ENCODE peak calls at places on chromosomes 4 and X, in eight cellular contexts. One of them, this sample, is unnamed.

GRCh38 chr4:130510661-130511060 is 1414.7 kb downstream of the C4orf33 start:
- DNase-seq in AG09309: no peak
- DNase-seq in lung: no peak
- DNase-seq in ascending aorta: no peak
- DNase-seq in MM.1S: no peak
- DNase-seq in fibroblast of pulmonary artery: no peak
- DNase-seq in AG04449: no peak
- DNase-seq in HFF-Myc: no peak
- DNase-seq in this sample: no peak

GRCh38 chrX:19571708-19572107 is 56.4 kb upstream of the MAP3K15 start:
- DNase-seq in HFF-Myc: no peak
- DNase-seq in lung: no peak
- DNase-seq in MM.1S: peak
- DNase-seq in AG04449: no peak
- DNase-seq in ascending aorta: no peak
- DNase-seq in AG09309: no peak
- DNase-seq in fibroblast of pulmonary artery: no peak
- DNase-seq in this sample: no peak

GRCh38 chrX:431032-431431 is 44.3 kb upstream of the PPP2R3B start:
- DNase-seq in fibroblast of pulmonary artery: peak
- DNase-seq in HFF-Myc: no peak
- DNase-seq in AG04449: no peak
- DNase-seq in MM.1S: no peak
- DNase-seq in ascending aorta: no peak
- DNase-seq in lung: no peak
- DNase-seq in AG09309: no peak
- DNase-seq in this sample: no peak

GRCh38 chr4:89253306-89253705 is 54.3 kb downstream of the GPRIN3 start:
- DNase-seq in AG09309: no peak
- DNase-seq in lung: no peak
- DNase-seq in ascending aorta: no peak
- DNase-seq in MM.1S: peak
- DNase-seq in fibroblast of pulmonary artery: no peak
- DNase-seq in AG04449: no peak
- DNase-seq in HFF-Myc: no peak
- DNase-seq in this sample: no peak

GRCh38 chr4:175961604-175962003 is 104.0 kb upstream of the WDR17 start:
- DNase-seq in AG04449: no peak
- DNase-seq in fibroblast of pulmonary artery: no peak
- DNase-seq in HFF-Myc: no peak
- DNase-seq in ascending aorta: no peak
- DNase-seq in AG09309: no peak
- DNase-seq in lung: no peak
- DNase-seq in MM.1S: no peak
- DNase-seq in this sample: no peak

GRCh38 chr4:113073614-113074013 is 24.2 kb downstream of the ANK2 start:
- DNase-seq in AG04449: no peak
- DNase-seq in fibroblast of pulmonary artery: no peak
- DNase-seq in MM.1S: no peak
- DNase-seq in AG09309: no peak
- DNase-seq in ascending aorta: no peak
- DNase-seq in HFF-Myc: no peak
- DNase-seq in lung: no peak
- DNase-seq in this sample: no peak

GRCh38 chr4:6727943-6728250 is 11.9 kb downstream of the BLOC1S4 start:
- DNase-seq in lung: no peak
- DNase-seq in AG09309: no peak
- DNase-seq in fibroblast of pulmonary artery: no peak
- DNase-seq in AG04449: no peak
- DNase-seq in ascending aorta: no peak
- DNase-seq in HFF-Myc: no peak
- DNase-seq in MM.1S: no peak
- DNase-seq in this sample: no peak

GRCh38 chr4:159273126-159273438 is 170.2 kb downstream of the RAPGEF2 start:
- DNase-seq in AG04449: no peak
- DNase-seq in fibroblast of pulmonary artery: peak
- DNase-seq in MM.1S: no peak
- DNase-seq in lung: no peak
- DNase-seq in AG09309: no peak
- DNase-seq in ascending aorta: no peak
- DNase-seq in HFF-Myc: no peak
- DNase-seq in this sample: no peak

GRCh38 chrX:119552508-119552907 is 12.7 kb downstream of the STEEP1 start:
- DNase-seq in fibroblast of pulmonary artery: peak
- DNase-seq in HFF-Myc: no peak
- DNase-seq in AG09309: no peak
- DNase-seq in lung: no peak
- DNase-seq in AG04449: no peak
- DNase-seq in MM.1S: no peak
- DNase-seq in ascending aorta: no peak
- DNase-seq in this sample: no peak

GRCh38 chr4:109754093-109754857 is 24.4 kb upstream of the PLA2G12A start:
- DNase-seq in MM.1S: no peak
- DNase-seq in HFF-Myc: no peak
- DNase-seq in AG04449: no peak
- DNase-seq in AG09309: no peak
- DNase-seq in ascending aorta: no peak
- DNase-seq in fibroblast of pulmonary artery: no peak
- DNase-seq in lung: no peak
- DNase-seq in this sample: no peak

DNA sequence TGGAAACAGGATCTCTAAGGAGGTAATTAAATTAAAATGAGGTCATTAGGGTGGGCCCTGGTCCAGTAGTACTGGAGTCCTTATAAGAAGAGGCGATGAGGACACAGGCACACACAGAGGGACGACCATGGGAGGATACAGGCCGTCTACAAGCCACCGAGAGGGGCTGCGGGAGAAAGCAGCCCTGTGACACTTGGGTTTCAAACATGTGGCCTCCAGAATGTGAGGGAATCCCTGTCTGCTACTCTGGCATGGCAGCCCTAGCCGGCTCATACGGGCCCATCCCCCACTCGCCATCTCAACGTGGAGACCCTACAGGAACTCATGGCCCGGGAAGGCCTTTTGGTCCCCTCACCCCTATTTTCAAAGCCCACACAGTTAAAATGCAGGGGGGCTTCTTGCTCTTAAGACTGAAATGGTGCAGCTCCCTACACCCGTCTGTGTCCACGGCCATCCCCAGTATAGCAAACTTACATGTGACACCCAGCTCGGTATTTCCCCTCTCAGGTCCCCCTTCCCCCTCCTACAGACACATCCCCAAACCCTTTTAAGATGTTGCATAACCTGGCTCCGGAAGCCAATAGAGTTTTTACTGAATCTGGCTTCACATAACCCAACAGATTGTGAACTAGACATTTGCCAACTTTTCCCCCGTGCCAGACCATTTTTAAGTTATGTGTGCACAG is 124.1 kb upstream of the TBL1X start:
- DNase-seq in MM.1S: peak
- DNase-seq in fibroblast of pulmonary artery: peak
- DNase-seq in lung: peak
- DNase-seq in AG09309: no peak
- DNase-seq in ascending aorta: peak
- DNase-seq in AG04449: no peak
- DNase-seq in HFF-Myc: no peak
- DNase-seq in this sample: peak
- H3K4me3 ChIP-seq in MM.1S: peak
- H3K4me3 ChIP-seq in fibroblast of pulmonary artery: peak
- H3K4me3 ChIP-seq in lung: no peak
- H3K4me3 ChIP-seq in AG09309: no peak
- H3K4me3 ChIP-seq in ascending aorta: peak
- H3K4me3 ChIP-seq in AG04449: no peak
- H3K4me3 ChIP-seq in HFF-Myc: no peak
- H3K4me3 ChIP-seq in this sample: no peak

DNA sequence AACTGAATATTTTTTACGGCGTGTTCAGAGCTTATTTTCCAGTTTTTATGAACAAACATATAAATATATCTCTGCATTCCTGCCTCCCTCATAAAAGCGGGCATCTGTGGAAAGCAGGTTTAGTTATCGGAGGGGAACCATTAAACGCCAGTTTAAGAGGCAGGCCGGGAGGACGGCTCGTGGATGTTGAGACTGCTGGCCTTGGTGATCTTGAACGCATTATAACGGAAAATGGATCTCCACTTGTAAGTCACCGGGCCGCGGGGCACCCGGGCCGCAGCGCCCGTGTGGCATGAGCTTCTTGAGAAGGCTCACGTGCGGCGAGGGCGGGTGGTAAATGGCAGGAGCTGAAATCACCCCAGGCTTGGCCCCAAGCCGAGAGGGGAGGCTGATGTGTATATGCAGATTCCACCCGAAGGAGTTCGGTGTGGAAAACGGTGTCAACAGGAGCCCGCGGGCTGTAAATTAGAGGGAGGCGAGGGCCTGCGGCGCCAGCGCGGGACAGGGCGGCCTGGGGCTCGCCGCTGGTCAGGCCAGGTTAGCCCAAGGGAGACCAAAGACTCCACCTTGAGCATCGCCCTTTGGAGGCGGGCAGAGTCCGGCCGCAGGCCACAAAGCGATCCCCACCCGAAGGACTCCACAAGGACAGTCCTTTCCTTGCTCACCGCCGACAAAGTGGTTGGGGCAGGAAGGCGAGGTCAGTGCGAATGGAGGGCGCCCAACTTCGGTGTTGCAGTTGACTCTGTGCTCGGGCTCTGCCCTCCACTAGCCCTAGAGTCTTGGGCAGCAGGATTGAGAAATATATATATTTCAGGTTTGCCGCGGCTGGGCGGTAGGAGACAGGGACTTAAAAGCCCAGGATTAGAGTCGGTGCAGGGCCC is 1.3 kb upstream of the HAND2 start:
- DNase-seq in ascending aorta: no peak
- DNase-seq in fibroblast of pulmonary artery: peak
- DNase-seq in HFF-Myc: no peak
- DNase-seq in lung: no peak
- DNase-seq in AG04449: no peak
- DNase-seq in AG09309: no peak
- DNase-seq in MM.1S: no peak
- DNase-seq in this sample: no peak
- H3K4me3 ChIP-seq in ascending aorta: peak
- H3K4me3 ChIP-seq in fibroblast of pulmonary artery: peak
- H3K4me3 ChIP-seq in HFF-Myc: no peak
- H3K4me3 ChIP-seq in lung: no peak
- H3K4me3 ChIP-seq in AG04449: no peak
- H3K4me3 ChIP-seq in AG09309: no peak
- H3K4me3 ChIP-seq in MM.1S: no peak
- H3K4me3 ChIP-seq in this sample: no peak

DNA sequence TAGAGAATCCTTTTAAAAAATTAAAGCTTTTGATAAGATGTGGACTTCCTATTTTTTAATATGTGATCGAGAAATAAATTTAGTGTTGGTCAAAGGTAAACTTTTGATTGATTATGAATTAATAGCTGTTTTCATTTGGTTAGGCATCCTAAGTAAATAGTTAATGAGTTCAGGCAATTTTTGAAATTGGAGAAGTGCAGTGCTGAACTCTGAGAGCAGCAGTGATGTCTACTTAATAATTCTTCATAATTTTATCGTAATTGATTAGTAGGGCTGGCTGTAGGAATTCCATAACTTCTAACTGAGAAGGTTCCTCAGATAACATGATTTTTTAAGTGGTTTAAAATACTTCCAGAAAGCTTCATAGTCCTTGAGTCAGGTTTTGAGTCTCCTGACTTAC is 1.5 kb downstream of the MND1 start:
- DNase-seq in AG09309: no peak
- DNase-seq in lung: no peak
- DNase-seq in MM.1S: no peak
- DNase-seq in HFF-Myc: no peak
- DNase-seq in fibroblast of pulmonary artery: no peak
- DNase-seq in ascending aorta: no peak
- DNase-seq in AG04449: no peak
- DNase-seq in this sample: no peak
- H3K4me3 ChIP-seq in AG09309: no peak
- H3K4me3 ChIP-seq in lung: no peak
- H3K4me3 ChIP-seq in MM.1S: peak
- H3K4me3 ChIP-seq in HFF-Myc: peak
- H3K4me3 ChIP-seq in fibroblast of pulmonary artery: peak
- H3K4me3 ChIP-seq in ascending aorta: no peak
- H3K4me3 ChIP-seq in AG04449: no peak
- H3K4me3 ChIP-seq in this sample: no peak

GRCh38 chr4:10893417-10893816 is 208.8 kb upstream of the CLNK start:
- DNase-seq in fibroblast of pulmonary artery: no peak
- DNase-seq in AG09309: no peak
- DNase-seq in MM.1S: no peak
- DNase-seq in lung: no peak
- DNase-seq in HFF-Myc: no peak
- DNase-seq in ascending aorta: no peak
- DNase-seq in AG04449: no peak
- DNase-seq in this sample: no peak
- H3K4me3 ChIP-seq in fibroblast of pulmonary artery: no peak
- H3K4me3 ChIP-seq in AG09309: no peak
- H3K4me3 ChIP-seq in MM.1S: no peak
- H3K4me3 ChIP-seq in lung: no peak
- H3K4me3 ChIP-seq in HFF-Myc: no peak
- H3K4me3 ChIP-seq in ascending aorta: no peak
- H3K4me3 ChIP-seq in AG04449: no peak
- H3K4me3 ChIP-seq in this sample: no peak

GRCh38 chr4:118761387-118762016 is 74.4 kb downstream of the SEC24D start:
- DNase-seq in fibroblast of pulmonary artery: no peak
- DNase-seq in AG04449: no peak
- DNase-seq in HFF-Myc: no peak
- DNase-seq in lung: no peak
- DNase-seq in ascending aorta: no peak
- DNase-seq in AG09309: no peak
- DNase-seq in MM.1S: no peak
- DNase-seq in this sample: no peak
- H3K4me3 ChIP-seq in fibroblast of pulmonary artery: no peak
- H3K4me3 ChIP-seq in AG04449: no peak
- H3K4me3 ChIP-seq in HFF-Myc: no peak
- H3K4me3 ChIP-seq in lung: no peak
- H3K4me3 ChIP-seq in ascending aorta: no peak
- H3K4me3 ChIP-seq in AG09309: no peak
- H3K4me3 ChIP-seq in MM.1S: peak
- H3K4me3 ChIP-seq in this sample: no peak

GRCh38 chr4:5069916-5070315 is 18.6 kb downstream of the STK32B start:
- DNase-seq in MM.1S: no peak
- DNase-seq in AG09309: no peak
- DNase-seq in AG04449: no peak
- DNase-seq in fibroblast of pulmonary artery: no peak
- DNase-seq in HFF-Myc: no peak
- DNase-seq in lung: no peak
- DNase-seq in ascending aorta: no peak
- DNase-seq in this sample: no peak

GRCh38 chr4:5072948-5073347 is 21.7 kb downstream of the STK32B start:
- DNase-seq in lung: no peak
- DNase-seq in AG09309: no peak
- DNase-seq in HFF-Myc: no peak
- DNase-seq in fibroblast of pulmonary artery: no peak
- DNase-seq in MM.1S: no peak
- DNase-seq in AG04449: no peak
- DNase-seq in ascending aorta: no peak
- DNase-seq in this sample: no peak

GRCh38 chr4:5066101-5066500 is 14.8 kb downstream of the STK32B start:
- DNase-seq in ascending aorta: no peak
- DNase-seq in AG09309: no peak
- DNase-seq in HFF-Myc: no peak
- DNase-seq in fibroblast of pulmonary artery: no peak
- DNase-seq in lung: no peak
- DNase-seq in AG04449: no peak
- DNase-seq in MM.1S: no peak
- DNase-seq in this sample: no peak

DNA sequence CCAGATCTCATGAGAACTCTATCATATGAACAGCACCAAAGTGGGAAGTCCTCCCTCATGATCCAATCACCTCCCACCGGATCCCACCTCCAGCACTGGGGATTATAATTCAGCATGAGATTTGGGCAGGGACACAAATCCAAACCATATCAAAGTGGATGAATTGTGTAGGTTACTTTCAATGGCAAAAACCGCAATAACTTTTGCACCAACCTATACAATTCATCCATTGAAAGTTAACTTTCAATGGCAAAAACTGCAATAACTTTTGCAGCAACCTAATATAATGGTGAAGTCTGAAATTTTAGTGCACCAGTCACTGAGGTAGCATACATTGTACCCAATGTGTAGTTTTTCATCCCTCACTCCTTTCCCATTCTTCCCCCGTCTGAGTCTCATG is 16.6 kb downstream of the STK32B start:
- DNase-seq in AG09309: no peak
- DNase-seq in AG04449: no peak
- DNase-seq in MM.1S: no peak
- DNase-seq in lung: no peak
- DNase-seq in ascending aorta: no peak
- DNase-seq in fibroblast of pulmonary artery: no peak
- DNase-seq in HFF-Myc: no peak
- DNase-seq in this sample: no peak
- H3K4me3 ChIP-seq in AG09309: no peak
- H3K4me3 ChIP-seq in AG04449: no peak
- H3K4me3 ChIP-seq in MM.1S: no peak
- H3K4me3 ChIP-seq in lung: no peak
- H3K4me3 ChIP-seq in ascending aorta: no peak
- H3K4me3 ChIP-seq in fibroblast of pulmonary artery: no peak
- H3K4me3 ChIP-seq in HFF-Myc: no peak
- H3K4me3 ChIP-seq in this sample: no peak

This sample was measured in lower leg skin.